ENCODE peak calls at places on chromosomes 13 and 19, in eight cellular contexts. L, R, M, V, A, U, E and S are unnamed samples.

GRCh38 chr13:94705081-94705751 is 7.1 kb downstream of the SOX21 start:
- DNase-seq in A (no peak), M (no peak), L (no peak), V (no peak), R (no peak), U (no peak), E (peak; percentile 48), S (no peak)

GRCh38 chr19:7894612-7895309 is 6.5 kb downstream of the LRRC8E start:
- DNase-seq in R (no peak), M (no peak), L (no peak), V (no peak), E (no peak), A (no peak), U (no peak), S (no peak)

GRCh38 chr19:11821474-11821873 is 7.4 kb downstream of the ZNF440 start:
- DNase-seq in A (peak; percentile 18), L (no peak), R (no peak), E (no peak), V (no peak), M (no peak), U (no peak), S (no peak)

GRCh38 chr19:53942001-53942786 is 20.5 kb upstream of the CACNG8 start:
- DNase-seq in R (no peak), U (no peak), M (peak; percentile 14), L (no peak), E (peak; percentile 100), A (no peak), V (peak; percentile 70), S (peak; percentile 98)

GRCh38 chr19:29062486-29063435 is 150.2 kb downstream of the UQCRFS1 start:
- DNase-seq in V (no peak), A (no peak), L (no peak), U (no peak), M (no peak), E (no peak), R (no peak), S (no peak)

GRCh38 chr13:111171629-111172028 is 56.5 kb downstream of the ARHGEF7 start:
- DNase-seq in R (no peak), U (no peak), A (no peak), M (no peak), E (no peak), L (no peak), V (no peak), S (no peak)

GRCh38 chr13:29507356-29507755 is 88.1 kb downstream of the SLC7A1 start:
- DNase-seq in R (peak; percentile 78), V (no peak), E (no peak), L (no peak), M (no peak), U (no peak), A (no peak), S (no peak)

GRCh38 chr19:18588611-18589379 is at the start of gene REX1BD:
- DNase-seq in L (peak; percentile 91), R (peak; percentile 60), A (peak; percentile 48), V (peak; percentile 85), M (peak; percentile 91), E (peak; percentile 87), U (peak; percentile 87), S (peak; percentile 77)

GRCh38 chr13:39419068-39419467 is 183.9 kb downstream of the LHFPL6 start:
- DNase-seq in E (no peak), U (no peak), R (no peak), V (no peak), A (no peak), L (no peak), M (no peak), S (no peak)

GRCh38 chr13:29227560-29227959 is 367.9 kb downstream of the SLC7A1 start:
- DNase-seq in A (no peak), U (no peak), R (no peak), E (no peak), L (no peak), M (no peak), V (no peak), S (no peak)

GRCh38 chr19:29480507-29480906 is 45.3 kb upstream of the VSTM2B start:
- DNase-seq in R (no peak), A (no peak), M (no peak), E (no peak), L (no peak), U (no peak), V (no peak), S (no peak)

GRCh38 chr13:27194895-27195764 is 23.5 kb upstream of the USP12 start:
- DNase-seq in A (peak; percentile 73), R (no peak), U (no peak), V (no peak), L (no peak), E (no peak), M (no peak), S (no peak)

GRCh38 chr19:1151037-1151716 is 22.9 kb downstream of the SBNO2 start:
- DNase-seq in R (no peak), M (no peak), E (no peak), U (no peak), V (no peak), A (no peak), L (no peak), S (no peak)

GRCh38 chr13:107585466-107585865 is 629.9 kb downstream of the LIG4 start:
- DNase-seq in L (no peak), V (no peak), A (no peak), E (no peak), R (peak; percentile 56), U (no peak), M (no peak), S (no peak)

GRCh38 chr13:63299995-63300394 is 1884.3 kb upstream of the PCDH20 start:
- DNase-seq in M (no peak), V (no peak), A (no peak), L (no peak), U (no peak), R (no peak), E (no peak), S (no peak)

GRCh38 chr13:50692396-50692915 is 151.0 kb downstream of the DLEU7 start:
- DNase-seq in V (no peak), M (no peak), L (no peak), E (no peak), R (no peak), U (no peak), A (no peak), S (no peak)

GRCh38 chr13:29594710-29595379 is 643 bp downstream of the SLC7A1 start:
- DNase-seq in U (peak; percentile 29), A (no peak), L (peak; percentile 87), V (peak; percentile 39), M (peak; percentile 78), R (peak; percentile 60), E (no peak), S (peak; percentile 50)

GRCh38 chr13:33937373-33938087 is 119.6 kb downstream of the RFC3 start:
- DNase-seq in L (no peak), U (no peak), R (no peak), A (no peak), V (no peak), E (peak; percentile 13), M (no peak), S (no peak)

GRCh38 chr19:48745208-48745995 is 1.3 kb downstream of the IZUMO1 start:
- DNase-seq in M (peak; percentile 59), A (no peak), U (no peak), E (peak; percentile 70), R (peak; percentile 45), L (no peak), V (peak; percentile 60), S (peak; percentile 62)

GRCh38 chr19:2302319-2303208 is 5.4 kb downstream of the LINGO3 start:
- DNase-seq in V (no peak), A (no peak), R (no peak), U (no peak), L (no peak), E (peak; percentile 72), M (no peak), S (no peak)

GRCh38 chr19:55703790-55704215 is 28.8 kb downstream of the EPN1 start:
- DNase-seq in A (no peak), V (peak; percentile 60), M (peak; percentile 57), E (peak; percentile 83), U (peak; percentile 20), L (peak; percentile 65), R (no peak), S (peak; percentile 39)

GRCh38 chr19:47239610-47240296 is 8.8 kb upstream of the BBC3 start:
- DNase-seq in A (no peak), R (peak; percentile 89), M (peak; percentile 58), L (peak; percentile 85), U (peak; percentile 46), E (peak; percentile 83), V (peak; percentile 53), S (no peak)

GRCh38 chr13:33696530-33696929 is 121.4 kb upstream of the RFC3 start:
- DNase-seq in V (no peak), L (no peak), M (no peak), R (no peak), A (no peak), E (no peak), U (no peak), S (no peak)

GRCh38 chr13:71864981-71865857 is 1.8 kb downstream of the DACH1 start:
- DNase-seq in R (no peak), L (no peak), E (peak; percentile 30), M (peak; percentile 1), A (no peak), U (no peak), V (peak; percentile 40), S (peak; percentile 46)

GRCh38 chr13:72565893-72566292 is 161.5 kb downstream of the MZT1 start:
- DNase-seq in L (no peak), U (no peak), M (no peak), V (no peak), A (no peak), R (peak; percentile 56), E (no peak), S (peak; percentile 53)

GRCh38 chr19:426725-427445 is 17.9 kb upstream of the C2CD4C start:
- DNase-seq in L (no peak), E (no peak), V (no peak), A (no peak), U (no peak), M (no peak), R (no peak), S (no peak)